ENCODE peak calls at places on chromosomes 4 and X, in seven cellular contexts. One of them, this sample, is unnamed.
A peak's percentile ranks its signal among the peaks of the same experiment; 100 is the strongest.

GRCh38 chr4:124937993-124938392 is 225.5 kb upstream of the ANKRD50 start:
- DNase-seq in left ventricle myocardium inferior: no peak
- DNase-seq in glutamatergic neuron: no peak
- DNase-seq in neural crest cell: no peak
- DNase-seq in B cell: no peak
- DNase-seq in OCI-LY7: no peak
- DNase-seq in activated B cell treated with CpG ODN at 0.5 μM for 24 hours: no peak
- DNase-seq in this sample: no peak

GRCh38 chrX:13265549-13266132 is 54.2 kb downstream of the ATXN3L start:
- DNase-seq in neural crest cell: no peak
- DNase-seq in activated B cell treated with CpG ODN at 0.5 μM for 24 hours: no peak
- DNase-seq in left ventricle myocardium inferior: no peak
- DNase-seq in B cell: no peak
- DNase-seq in glutamatergic neuron: no peak
- DNase-seq in OCI-LY7: no peak
- DNase-seq in this sample: no peak

GRCh38 chr4:18075823-18076433 is 54.4 kb upstream of the LCORL start:
- DNase-seq in OCI-LY7: peak; percentile 78
- DNase-seq in B cell: no peak
- DNase-seq in glutamatergic neuron: no peak
- DNase-seq in left ventricle myocardium inferior: peak; percentile 16
- DNase-seq in activated B cell treated with CpG ODN at 0.5 μM for 24 hours: no peak
- DNase-seq in neural crest cell: no peak
- DNase-seq in this sample: no peak

GRCh38 chrX:17860811-17861495 is at the start of gene RAI2:
- DNase-seq in glutamatergic neuron: peak; percentile 71
- DNase-seq in B cell: no peak
- DNase-seq in left ventricle myocardium inferior: peak; percentile 35
- DNase-seq in activated B cell treated with CpG ODN at 0.5 μM for 24 hours: no peak
- DNase-seq in neural crest cell: peak; percentile 36
- DNase-seq in OCI-LY7: no peak
- DNase-seq in this sample: peak; percentile 17

GRCh38 chr4:110944501-110944900 is 321.6 kb upstream of the PITX2 start:
- DNase-seq in left ventricle myocardium inferior: no peak
- DNase-seq in activated B cell treated with CpG ODN at 0.5 μM for 24 hours: no peak
- DNase-seq in B cell: no peak
- DNase-seq in glutamatergic neuron: no peak
- DNase-seq in OCI-LY7: no peak
- DNase-seq in neural crest cell: no peak
- DNase-seq in this sample: no peak

GRCh38 chrX:101658661-101659477 is 781 bp downstream of the ARMCX2 start:
- DNase-seq in activated B cell treated with CpG ODN at 0.5 μM for 24 hours: peak; percentile 23
- DNase-seq in glutamatergic neuron: peak; percentile 82
- DNase-seq in B cell: peak; percentile 52
- DNase-seq in left ventricle myocardium inferior: peak; percentile 77
- DNase-seq in neural crest cell: peak; percentile 45
- DNase-seq in OCI-LY7: no peak
- DNase-seq in this sample: peak; percentile 70

GRCh38 chr4:70315928-70316327 is 18.9 kb upstream of the CABS1 start:
- DNase-seq in B cell: no peak
- DNase-seq in left ventricle myocardium inferior: no peak
- DNase-seq in activated B cell treated with CpG ODN at 0.5 μM for 24 hours: no peak
- DNase-seq in neural crest cell: no peak
- DNase-seq in OCI-LY7: no peak
- DNase-seq in glutamatergic neuron: no peak
- DNase-seq in this sample: no peak

GRCh38 chrX:115023139-115023538 is 5.7 kb upstream of the IL13RA2 start:
- DNase-seq in activated B cell treated with CpG ODN at 0.5 μM for 24 hours: no peak
- DNase-seq in neural crest cell: no peak
- DNase-seq in OCI-LY7: no peak
- DNase-seq in left ventricle myocardium inferior: no peak
- DNase-seq in glutamatergic neuron: no peak
- DNase-seq in B cell: no peak
- DNase-seq in this sample: no peak

GRCh38 chr4:2172161-2172560 is 69.8 kb downstream of the HAUS3 start:
- DNase-seq in activated B cell treated with CpG ODN at 0.5 μM for 24 hours: no peak
- DNase-seq in left ventricle myocardium inferior: no peak
- DNase-seq in glutamatergic neuron: no peak
- DNase-seq in OCI-LY7: no peak
- DNase-seq in B cell: no peak
- DNase-seq in neural crest cell: no peak
- DNase-seq in this sample: no peak

GRCh38 chr4:104420766-104421165 is 73.9 kb downstream of the CXXC4 start:
- DNase-seq in activated B cell treated with CpG ODN at 0.5 μM for 24 hours: no peak
- DNase-seq in OCI-LY7: no peak
- DNase-seq in neural crest cell: no peak
- DNase-seq in left ventricle myocardium inferior: no peak
- DNase-seq in B cell: no peak
- DNase-seq in glutamatergic neuron: peak; percentile 47
- DNase-seq in this sample: no peak

GRCh38 chrX:46903458-46904242 is 8.6 kb upstream of the JADE3 start:
- DNase-seq in activated B cell treated with CpG ODN at 0.5 μM for 24 hours: peak; percentile 54
- DNase-seq in OCI-LY7: peak; percentile 80
- DNase-seq in B cell: peak; percentile 75
- DNase-seq in neural crest cell: peak; percentile 48
- DNase-seq in glutamatergic neuron: peak; percentile 78
- DNase-seq in left ventricle myocardium inferior: peak; percentile 76
- DNase-seq in this sample: peak; percentile 66

GRCh38 chr4:108210989-108211725 is 42.4 kb upstream of the LEF1 start:
- DNase-seq in neural crest cell: no peak
- DNase-seq in activated B cell treated with CpG ODN at 0.5 μM for 24 hours: no peak
- DNase-seq in B cell: no peak
- DNase-seq in OCI-LY7: no peak
- DNase-seq in left ventricle myocardium inferior: no peak
- DNase-seq in glutamatergic neuron: no peak
- DNase-seq in this sample: no peak

GRCh38 chrX:465418-465817 is 78.7 kb upstream of the PPP2R3B start:
- DNase-seq in glutamatergic neuron: no peak
- DNase-seq in B cell: no peak
- DNase-seq in activated B cell treated with CpG ODN at 0.5 μM for 24 hours: no peak
- DNase-seq in neural crest cell: no peak
- DNase-seq in left ventricle myocardium inferior: no peak
- DNase-seq in OCI-LY7: no peak
- DNase-seq in this sample: no peak

GRCh38 chrX:38959736-38960534 is 158.7 kb downstream of the MID1IP1 start:
- DNase-seq in left ventricle myocardium inferior: no peak
- DNase-seq in B cell: no peak
- DNase-seq in activated B cell treated with CpG ODN at 0.5 μM for 24 hours: no peak
- DNase-seq in glutamatergic neuron: no peak
- DNase-seq in OCI-LY7: no peak
- DNase-seq in neural crest cell: no peak
- DNase-seq in this sample: no peak

GRCh38 chr4:86338989-86339388 is 20.9 kb downstream of the MAPK10 start:
- DNase-seq in B cell: no peak
- DNase-seq in neural crest cell: no peak
- DNase-seq in OCI-LY7: no peak
- DNase-seq in glutamatergic neuron: no peak
- DNase-seq in left ventricle myocardium inferior: no peak
- DNase-seq in activated B cell treated with CpG ODN at 0.5 μM for 24 hours: no peak
- DNase-seq in this sample: no peak

GRCh38 chr4:112519689-112520597 is 4.0 kb upstream of the NEUROG2 start:
- DNase-seq in OCI-LY7: no peak
- DNase-seq in B cell: no peak
- DNase-seq in activated B cell treated with CpG ODN at 0.5 μM for 24 hours: no peak
- DNase-seq in left ventricle myocardium inferior: no peak
- DNase-seq in glutamatergic neuron: peak; percentile 50
- DNase-seq in neural crest cell: peak; percentile 8
- DNase-seq in this sample: no peak

GRCh38 chrX:10526442-10526841 is 93.9 kb downstream of the MID1 start:
- DNase-seq in B cell: no peak
- DNase-seq in neural crest cell: no peak
- DNase-seq in activated B cell treated with CpG ODN at 0.5 μM for 24 hours: no peak
- DNase-seq in OCI-LY7: no peak
- DNase-seq in glutamatergic neuron: no peak
- DNase-seq in left ventricle myocardium inferior: no peak
- DNase-seq in this sample: no peak

GRCh38 chrX:96729053-96729452 is 44.4 kb downstream of the DIAPH2 start:
- DNase-seq in left ventricle myocardium inferior: no peak
- DNase-seq in neural crest cell: no peak
- DNase-seq in activated B cell treated with CpG ODN at 0.5 μM for 24 hours: no peak
- DNase-seq in glutamatergic neuron: no peak
- DNase-seq in B cell: no peak
- DNase-seq in OCI-LY7: no peak
- DNase-seq in this sample: no peak

GRCh38 chrX:8760021-8760420 is 28.1 kb upstream of the ANOS1 start:
- DNase-seq in neural crest cell: no peak
- DNase-seq in B cell: no peak
- DNase-seq in activated B cell treated with CpG ODN at 0.5 μM for 24 hours: no peak
- DNase-seq in glutamatergic neuron: no peak
- DNase-seq in left ventricle myocardium inferior: no peak
- DNase-seq in OCI-LY7: no peak
- DNase-seq in this sample: no peak

GRCh38 chr4:166165829-166166420 is 292.9 kb downstream of the TLL1 start:
- DNase-seq in activated B cell treated with CpG ODN at 0.5 μM for 24 hours: no peak
- DNase-seq in neural crest cell: peak; percentile 28
- DNase-seq in B cell: no peak
- DNase-seq in OCI-LY7: peak; percentile 68
- DNase-seq in glutamatergic neuron: no peak
- DNase-seq in left ventricle myocardium inferior: no peak
- DNase-seq in this sample: peak; percentile 36

GRCh38 chr4:166174717-166175510 is 301.9 kb downstream of the TLL1 start:
- DNase-seq in activated B cell treated with CpG ODN at 0.5 μM for 24 hours: no peak
- DNase-seq in OCI-LY7: no peak
- DNase-seq in neural crest cell: no peak
- DNase-seq in B cell: no peak
- DNase-seq in glutamatergic neuron: no peak
- DNase-seq in left ventricle myocardium inferior: no peak
- DNase-seq in this sample: no peak

GRCh38 chr4:166172619-166173018 is 299.6 kb downstream of the TLL1 start:
- DNase-seq in activated B cell treated with CpG ODN at 0.5 μM for 24 hours: no peak
- DNase-seq in B cell: no peak
- DNase-seq in left ventricle myocardium inferior: no peak
- DNase-seq in OCI-LY7: no peak
- DNase-seq in neural crest cell: no peak
- DNase-seq in glutamatergic neuron: no peak
- DNase-seq in this sample: no peak

GRCh38 chr4:166169111-166169510 is 296.1 kb downstream of the TLL1 start:
- DNase-seq in glutamatergic neuron: peak; percentile 42
- DNase-seq in activated B cell treated with CpG ODN at 0.5 μM for 24 hours: no peak
- DNase-seq in neural crest cell: peak; percentile 4
- DNase-seq in OCI-LY7: no peak
- DNase-seq in B cell: no peak
- DNase-seq in left ventricle myocardium inferior: no peak
- DNase-seq in this sample: peak; percentile 2
- TF ChIP-seq CTCF in glutamatergic neuron: no peak
- TF ChIP-seq CTCF in activated B cell treated with CpG ODN at 0.5 μM for 24 hours: no peak
- TF ChIP-seq CTCF in neural crest cell: peak; percentile 49
- TF ChIP-seq CTCF in OCI-LY7: peak; percentile 52
- TF ChIP-seq CTCF in B cell: no peak
- TF ChIP-seq CTCF in left ventricle myocardium inferior: no peak
- TF ChIP-seq CTCF in this sample: peak; percentile 6

GRCh38 chr4:43048570-43048969 is 156.1 kb downstream of the GRXCR1 start:
- DNase-seq in neural crest cell: no peak
- DNase-seq in B cell: no peak
- DNase-seq in glutamatergic neuron: no peak
- DNase-seq in activated B cell treated with CpG ODN at 0.5 μM for 24 hours: no peak
- DNase-seq in OCI-LY7: peak; percentile 1
- DNase-seq in left ventricle myocardium inferior: no peak
- DNase-seq in this sample: no peak
- TF ChIP-seq CTCF in neural crest cell: no peak
- TF ChIP-seq CTCF in B cell: no peak
- TF ChIP-seq CTCF in glutamatergic neuron: peak; percentile 29
- TF ChIP-seq CTCF in activated B cell treated with CpG ODN at 0.5 μM for 24 hours: no peak
- TF ChIP-seq CTCF in OCI-LY7: peak; percentile 59
- TF ChIP-seq CTCF in left ventricle myocardium inferior: no peak
- TF ChIP-seq CTCF in this sample: no peak

GRCh38 chrX:70041993-70042392 is 7.7 kb downstream of the AWAT2 start:
- DNase-seq in activated B cell treated with CpG ODN at 0.5 μM for 24 hours: no peak
- DNase-seq in glutamatergic neuron: no peak
- DNase-seq in OCI-LY7: no peak
- DNase-seq in B cell: no peak
- DNase-seq in left ventricle myocardium inferior: no peak
- DNase-seq in neural crest cell: no peak
- DNase-seq in this sample: no peak

GRCh38 chrX:70043685-70044084 is 6.1 kb downstream of the AWAT2 start:
- DNase-seq in OCI-LY7: no peak
- DNase-seq in B cell: no peak
- DNase-seq in left ventricle myocardium inferior: no peak
- DNase-seq in neural crest cell: no peak
- DNase-seq in glutamatergic neuron: no peak
- DNase-seq in activated B cell treated with CpG ODN at 0.5 μM for 24 hours: no peak
- DNase-seq in this sample: no peak

GRCh38 chrX:70044541-70045245 is 5.0 kb downstream of the AWAT2 start:
- DNase-seq in neural crest cell: no peak
- DNase-seq in B cell: no peak
- DNase-seq in left ventricle myocardium inferior: no peak
- DNase-seq in glutamatergic neuron: no peak
- DNase-seq in activated B cell treated with CpG ODN at 0.5 μM for 24 hours: no peak
- DNase-seq in OCI-LY7: no peak
- DNase-seq in this sample: no peak

GRCh38 chrX:70039758-70040157 is 10.0 kb downstream of the AWAT2 start:
- DNase-seq in OCI-LY7: no peak
- DNase-seq in B cell: no peak
- DNase-seq in left ventricle myocardium inferior: no peak
- DNase-seq in activated B cell treated with CpG ODN at 0.5 μM for 24 hours: no peak
- DNase-seq in glutamatergic neuron: no peak
- DNase-seq in neural crest cell: no peak
- DNase-seq in this sample: no peak

GRCh38 chrX:70042399-70043371 is 7.1 kb downstream of the AWAT2 start:
- DNase-seq in left ventricle myocardium inferior: no peak
- DNase-seq in OCI-LY7: no peak
- DNase-seq in activated B cell treated with CpG ODN at 0.5 μM for 24 hours: no peak
- DNase-seq in B cell: no peak
- DNase-seq in neural crest cell: no peak
- DNase-seq in glutamatergic neuron: no peak
- DNase-seq in this sample: no peak
- TF ChIP-seq CTCF in left ventricle myocardium inferior: no peak
- TF ChIP-seq CTCF in OCI-LY7: no peak
- TF ChIP-seq CTCF in activated B cell treated with CpG ODN at 0.5 μM for 24 hours: no peak
- TF ChIP-seq CTCF in B cell: no peak
- TF ChIP-seq CTCF in neural crest cell: no peak
- TF ChIP-seq CTCF in glutamatergic neuron: no peak
- TF ChIP-seq CTCF in this sample: no peak

GRCh38 chrX:150372756-150373155 is 9.6 kb downstream of the MAMLD1 start:
- DNase-seq in activated B cell treated with CpG ODN at 0.5 μM for 24 hours: no peak
- DNase-seq in left ventricle myocardium inferior: no peak
- DNase-seq in glutamatergic neuron: no peak
- DNase-seq in B cell: no peak
- DNase-seq in OCI-LY7: no peak
- DNase-seq in neural crest cell: no peak
- DNase-seq in this sample: no peak

GRCh38 chrX:150371877-150372276 is 8.8 kb downstream of the MAMLD1 start:
- DNase-seq in left ventricle myocardium inferior: no peak
- DNase-seq in glutamatergic neuron: no peak
- DNase-seq in B cell: no peak
- DNase-seq in OCI-LY7: no peak
- DNase-seq in activated B cell treated with CpG ODN at 0.5 μM for 24 hours: no peak
- DNase-seq in neural crest cell: no peak
- DNase-seq in this sample: no peak

GRCh38 chrX:150375243-150375642 is 12.1 kb downstream of the MAMLD1 start:
- DNase-seq in glutamatergic neuron: no peak
- DNase-seq in activated B cell treated with CpG ODN at 0.5 μM for 24 hours: no peak
- DNase-seq in OCI-LY7: no peak
- DNase-seq in B cell: no peak
- DNase-seq in neural crest cell: no peak
- DNase-seq in left ventricle myocardium inferior: no peak
- DNase-seq in this sample: no peak

GRCh38 chrX:150372280-150372679 is 9.2 kb downstream of the MAMLD1 start:
- DNase-seq in activated B cell treated with CpG ODN at 0.5 μM for 24 hours: no peak
- DNase-seq in OCI-LY7: no peak
- DNase-seq in glutamatergic neuron: no peak
- DNase-seq in B cell: no peak
- DNase-seq in neural crest cell: no peak
- DNase-seq in left ventricle myocardium inferior: no peak
- DNase-seq in this sample: no peak

GRCh38 chrX:150377010-150377409 is 13.9 kb downstream of the MAMLD1 start:
- DNase-seq in neural crest cell: no peak
- DNase-seq in OCI-LY7: no peak
- DNase-seq in activated B cell treated with CpG ODN at 0.5 μM for 24 hours: no peak
- DNase-seq in left ventricle myocardium inferior: no peak
- DNase-seq in B cell: no peak
- DNase-seq in glutamatergic neuron: no peak
- DNase-seq in this sample: no peak
- TF ChIP-seq CTCF in neural crest cell: no peak
- TF ChIP-seq CTCF in OCI-LY7: no peak
- TF ChIP-seq CTCF in activated B cell treated with CpG ODN at 0.5 μM for 24 hours: no peak
- TF ChIP-seq CTCF in left ventricle myocardium inferior: no peak
- TF ChIP-seq CTCF in B cell: no peak
- TF ChIP-seq CTCF in glutamatergic neuron: no peak
- TF ChIP-seq CTCF in this sample: no peak